ENCODE peak calls at places on chromosomes 5 and 9, in nine cellular contexts. L is NCI-H446 treated with DMSO at 0.1 percent for 48 hours, O is DMS 273 treated with DMSO at 0.1 percent for 48 hours, Z is iPS-NIHi11, D is ureter, C is NCI-H460, K is aorta, A is KBM-7, E is GM12865. J is an unnamed sample.

GRCh38 chr5:9441610-9442009 is 104.3 kb downstream of the SEMA5A start:
- DNase-seq in L (no peak), O (no peak), Z (no peak), D (no peak), C (no peak), K (no peak), A (no peak), E (no peak), J (peak)

GRCh38 chr5:122972877-122973276 is 63.6 kb downstream of the PPIC start:
- DNase-seq in L (no peak), O (no peak), Z (no peak), D (no peak), C (no peak), K (no peak), A (no peak), E (no peak), J (peak)

GRCh38 chr9:137740311-137740710 is 121.5 kb downstream of the EHMT1 start:
- DNase-seq in L (no peak), O (peak), Z (peak), D (no peak), C (no peak), K (no peak), A (no peak), E (no peak), J (no peak)

GRCh38 chr5:154221371-154221896 is 30.9 kb downstream of the GALNT10 start:
- DNase-seq in L (no peak), O (no peak), Z (no peak), D (peak), C (no peak), K (peak), A (peak), E (peak), J (peak)

GRCh38 chr9:129860653-129861446 is 25.6 kb downstream of the USP20 start:
- DNase-seq in L (no peak), O (no peak), Z (no peak), D (no peak), C (no peak), K (no peak), A (no peak), E (no peak), J (no peak)

GRCh38 chr5:97425511-97425910 is 242.5 kb upstream of the RIOK2 start:
- DNase-seq in L (no peak), O (no peak), Z (peak), D (no peak), C (no peak), K (no peak), A (no peak), E (peak), J (peak)

GRCh38 chr9:130053504-130054427 is at the start of gene GPR107:
- DNase-seq in L (no peak), O (no peak), Z (peak), D (peak), C (peak), K (peak), A (peak), E (peak), J (peak)

GRCh38 chr5:173707392-173707791 is 90.9 kb upstream of the BOD1 start:
- DNase-seq in L (no peak), O (no peak), Z (no peak), D (peak), C (no peak), K (peak), A (no peak), E (peak), J (peak)

GRCh38 chr5:30413540-30413939 is 779.9 kb upstream of the CDH6 start:
- DNase-seq in L (no peak), O (no peak), Z (no peak), D (no peak), C (no peak), K (no peak), A (no peak), E (no peak), J (no peak)

GRCh38 chr9:133889498-133890301 is 102.4 kb downstream of the VAV2 start:
- DNase-seq in L (no peak), O (no peak), Z (no peak), D (no peak), C (no peak), K (no peak), A (no peak), E (no peak), J (peak)

GRCh38 chr9:72462340-72462739 is 59.1 kb upstream of the TMC1 start:
- DNase-seq in L (no peak), O (no peak), Z (no peak), D (no peak), C (no peak), K (no peak), A (no peak), E (no peak), J (no peak)

GRCh38 chr9:37914701-37915358 is 10.9 kb upstream of the SLC25A51 start:
- DNase-seq in L (no peak), O (no peak), Z (no peak), D (no peak), C (no peak), K (no peak), A (no peak), E (no peak), J (no peak)

GRCh38 chr5:125311743-125312142 is 565.3 kb upstream of the ZNF608 start:
- DNase-seq in L (no peak), O (no peak), Z (no peak), D (no peak), C (peak), K (no peak), A (no peak), E (no peak), J (peak)

GRCh38 chr9:81717747-81718077 is 28.4 kb upstream of the TLE1 start:
- DNase-seq in L (no peak), O (no peak), Z (no peak), D (no peak), C (no peak), K (no peak), A (no peak), E (no peak), J (no peak)

GRCh38 chr5:2136728-2137333 is 254.1 kb upstream of the IRX4 start:
- DNase-seq in L (no peak), O (no peak), Z (no peak), D (no peak), C (no peak), K (no peak), A (no peak), E (no peak), J (no peak)

GRCh38 chr5:82365744-82366228 is 87.6 kb upstream of the RPS23 start:
- DNase-seq in L (no peak), O (no peak), Z (no peak), D (no peak), C (no peak), K (no peak), A (no peak), E (peak), J (peak)

GRCh38 chr5:51488803-51489642 is 105.8 kb downstream of the ISL1 start:
- DNase-seq in L (no peak), O (no peak), Z (no peak), D (no peak), C (no peak), K (no peak), A (no peak), E (no peak), J (no peak)

GRCh38 chr9:121649476-121650219 is 1.8 kb upstream of the DAB2IP start:
- DNase-seq in L (no peak), O (no peak), Z (no peak), D (no peak), C (no peak), K (no peak), A (no peak), E (no peak), J (no peak)

GRCh38 chr5:116942622-116943021 is 368.0 kb upstream of the SEMA6A start:
- DNase-seq in L (no peak), O (no peak), Z (no peak), D (no peak), C (no peak), K (no peak), A (no peak), E (no peak), J (peak)

GRCh38 chr5:147483197-147483790 is 26.6 kb downstream of the DPYSL3 start:
- DNase-seq in L (no peak), O (no peak), Z (no peak), D (no peak), C (no peak), K (no peak), A (no peak), E (no peak), J (no peak)

GRCh38 chr9:108620767-108621166 is 235.0 kb downstream of the ACTL7B start:
- DNase-seq in L (no peak), O (no peak), Z (no peak), D (no peak), C (no peak), K (no peak), A (no peak), E (no peak), J (peak)

GRCh38 chr5:134509308-134510040 is 16.0 kb upstream of the JADE2 start:
- DNase-seq in L (no peak), O (no peak), Z (no peak), D (no peak), C (no peak), K (no peak), A (no peak), E (no peak), J (peak)

GRCh38 chr5:60844429-60844890 is 391 bp upstream of the ELOVL7 start:
- DNase-seq in L (no peak), O (no peak), Z (no peak), D (no peak), C (no peak), K (no peak), A (no peak), E (peak), J (peak)

GRCh38 chr5:112005533-112005926 is 248.5 kb upstream of the NREP start:
- DNase-seq in L (no peak), O (no peak), Z (no peak), D (no peak), C (no peak), K (no peak), A (no peak), E (no peak), J (peak)

GRCh38 chr9:132114102-132114707 is 34.5 kb upstream of the MED27 start:
- DNase-seq in L (no peak), O (no peak), Z (peak), D (peak), C (peak), K (peak), A (peak), E (peak), J (peak)

GRCh38 chr9:124467410-124468060 is 17.3 kb downstream of the ADGRD2 start:
- DNase-seq in L (no peak), O (no peak), Z (no peak), D (no peak), C (no peak), K (peak), A (no peak), E (no peak), J (no peak)

GRCh38 chr9:12699529-12699928 is 6.3 kb downstream of the TYRP1 start:
- DNase-seq in L (no peak), O (no peak), Z (peak), D (no peak), C (no peak), K (no peak), A (no peak), E (no peak), J (peak)

GRCh38 chr9:126945682-126946081 is 31.1 kb downstream of the RALGPS1 start:
- DNase-seq in L (no peak), O (no peak), Z (no peak), D (no peak), C (no peak), K (no peak), A (peak), E (no peak), J (no peak)

J was measured in epithelial cell of esophagus.